ENCODE peak calls at places on chromosomes 16 and 17, in five cellular contexts. One of them, this sample, is unnamed.

GRCh38 chr17:1050246-1050995 is 53.5 kb downstream of the TIMM22 start:
- DNase-seq in left lung: no peak
- DNase-seq in transverse colon: no peak
- DNase-seq in mesendoderm: no peak
- DNase-seq in choroid plexus epithelial cell: no peak
- DNase-seq in this sample: no peak

GRCh38 chr16:14407786-14408399 is 222.2 kb downstream of the PARN start:
- DNase-seq in choroid plexus epithelial cell: no peak
- DNase-seq in mesendoderm: no peak
- DNase-seq in transverse colon: no peak
- DNase-seq in left lung: no peak
- DNase-seq in this sample: no peak

GRCh38 chr17:44367626-44368025 is 4.0 kb upstream of the FAM171A2 start:
- DNase-seq in transverse colon: no peak
- DNase-seq in left lung: no peak
- DNase-seq in mesendoderm: no peak
- DNase-seq in choroid plexus epithelial cell: no peak
- DNase-seq in this sample: no peak

GRCh38 chr16:11717811-11718210 is 24.8 kb downstream of the TXNDC11 start:
- DNase-seq in transverse colon: no peak
- DNase-seq in mesendoderm: no peak
- DNase-seq in choroid plexus epithelial cell: no peak
- DNase-seq in left lung: no peak
- DNase-seq in this sample: no peak

GRCh38 chr16:14454391-14454790 is 175.7 kb downstream of the PARN start:
- DNase-seq in mesendoderm: no peak
- DNase-seq in left lung: no peak
- DNase-seq in transverse colon: no peak
- DNase-seq in choroid plexus epithelial cell: peak; percentile 42
- DNase-seq in this sample: no peak

GRCh38 chr16:28218109-28218508 is 6.3 kb upstream of the XPO6 start:
- DNase-seq in left lung: peak; percentile 36
- DNase-seq in choroid plexus epithelial cell: peak; percentile 78
- DNase-seq in transverse colon: peak; percentile 27
- DNase-seq in mesendoderm: peak; percentile 84
- DNase-seq in this sample: peak; percentile 64

GRCh38 chr17:81867123-81867951 is 3.8 kb downstream of the ARHGDIA start:
- DNase-seq in mesendoderm: peak; percentile 79
- DNase-seq in transverse colon: peak; percentile 63
- DNase-seq in choroid plexus epithelial cell: peak; percentile 67
- DNase-seq in left lung: no peak
- DNase-seq in this sample: no peak

GRCh38 chr17:32386844-32387243 is 36.9 kb downstream of the ZNF207 start:
- DNase-seq in choroid plexus epithelial cell: no peak
- DNase-seq in left lung: no peak
- DNase-seq in transverse colon: no peak
- DNase-seq in mesendoderm: no peak
- DNase-seq in this sample: no peak

GRCh38 chr16:62036101-62036806 is at the start of gene CDH8:
- DNase-seq in transverse colon: no peak
- DNase-seq in mesendoderm: peak; percentile 75
- DNase-seq in left lung: no peak
- DNase-seq in choroid plexus epithelial cell: no peak
- DNase-seq in this sample: no peak

GRCh38 chr17:66451188-66452149 is 149.1 kb downstream of the PRKCA start:
- DNase-seq in transverse colon: peak; percentile 66
- DNase-seq in left lung: no peak
- DNase-seq in mesendoderm: peak; percentile 66
- DNase-seq in choroid plexus epithelial cell: no peak
- DNase-seq in this sample: no peak

GRCh38 chr16:27366687-27367462 is 35.1 kb upstream of the IL21R start:
- DNase-seq in transverse colon: no peak
- DNase-seq in choroid plexus epithelial cell: no peak
- DNase-seq in left lung: no peak
- DNase-seq in mesendoderm: no peak
- DNase-seq in this sample: no peak

GRCh38 chr16:11689031-11689840 is 21.0 kb downstream of the SNN start:
- DNase-seq in choroid plexus epithelial cell: peak; percentile 36
- DNase-seq in left lung: no peak
- DNase-seq in mesendoderm: no peak
- DNase-seq in transverse colon: no peak
- DNase-seq in this sample: no peak

GRCh38 chr17:40517981-40518380 is 16.6 kb upstream of the TNS4 start:
- DNase-seq in choroid plexus epithelial cell: no peak
- DNase-seq in transverse colon: no peak
- DNase-seq in left lung: peak; percentile 10
- DNase-seq in mesendoderm: no peak
- DNase-seq in this sample: no peak

GRCh38 chr16:63037761-63038562 is 1001.7 kb upstream of the CDH8 start:
- DNase-seq in mesendoderm: no peak
- DNase-seq in left lung: no peak
- DNase-seq in choroid plexus epithelial cell: no peak
- DNase-seq in transverse colon: no peak
- DNase-seq in this sample: no peak

GRCh38 chr16:49639739-49640388 is 216.0 kb downstream of the ZNF423 start:
- DNase-seq in transverse colon: no peak
- DNase-seq in mesendoderm: peak; percentile 37
- DNase-seq in choroid plexus epithelial cell: peak; percentile 82
- DNase-seq in left lung: peak; percentile 56
- DNase-seq in this sample: no peak

GRCh38 chr16:64339052-64339770 is 782.7 kb downstream of the CDH11 start:
- DNase-seq in transverse colon: no peak
- DNase-seq in mesendoderm: peak; percentile 2
- DNase-seq in choroid plexus epithelial cell: no peak
- DNase-seq in left lung: no peak
- DNase-seq in this sample: no peak

GRCh38 chr16:79801550-79802090 is 201.1 kb upstream of the MAF start:
- DNase-seq in left lung: no peak
- DNase-seq in choroid plexus epithelial cell: no peak
- DNase-seq in mesendoderm: no peak
- DNase-seq in transverse colon: no peak
- DNase-seq in this sample: no peak

GRCh38 chr16:88461291-88462269 is 8.5 kb downstream of the ZFPM1 start:
- DNase-seq in transverse colon: no peak
- DNase-seq in choroid plexus epithelial cell: peak; percentile 76
- DNase-seq in mesendoderm: peak; percentile 92
- DNase-seq in left lung: no peak
- DNase-seq in this sample: no peak

GRCh38 chr16:23015580-23015979 is 133.7 kb downstream of the USP31 start:
- DNase-seq in transverse colon: no peak
- DNase-seq in left lung: no peak
- DNase-seq in choroid plexus epithelial cell: no peak
- DNase-seq in mesendoderm: no peak
- DNase-seq in this sample: no peak

GRCh38 chr17:8072727-8073461 is 14.6 kb downstream of the ALOX12B start:
- DNase-seq in transverse colon: no peak
- DNase-seq in mesendoderm: no peak
- DNase-seq in choroid plexus epithelial cell: no peak
- DNase-seq in left lung: no peak
- DNase-seq in this sample: no peak

GRCh38 chr16:88993006-88993787 is 16.2 kb upstream of the CBFA2T3 start:
- DNase-seq in left lung: no peak
- DNase-seq in transverse colon: no peak
- DNase-seq in choroid plexus epithelial cell: no peak
- DNase-seq in mesendoderm: peak; percentile 10
- DNase-seq in this sample: no peak

GRCh38 chr17:80504671-80505413 is 28.4 kb upstream of the NPTX1 start:
- DNase-seq in choroid plexus epithelial cell: peak; percentile 66
- DNase-seq in transverse colon: no peak
- DNase-seq in left lung: no peak
- DNase-seq in mesendoderm: no peak
- DNase-seq in this sample: no peak

GRCh38 chr17:50152736-50153135 is 2.3 kb upstream of the PPP1R9B start:
- DNase-seq in transverse colon: no peak
- DNase-seq in left lung: no peak
- DNase-seq in mesendoderm: no peak
- DNase-seq in choroid plexus epithelial cell: no peak
- DNase-seq in this sample: no peak

GRCh38 chr17:40841246-40841645 is 18.8 kb upstream of the KRT10 start:
- DNase-seq in choroid plexus epithelial cell: peak; percentile 34
- DNase-seq in left lung: no peak
- DNase-seq in mesendoderm: no peak
- DNase-seq in transverse colon: no peak
- DNase-seq in this sample: no peak

DNA sequence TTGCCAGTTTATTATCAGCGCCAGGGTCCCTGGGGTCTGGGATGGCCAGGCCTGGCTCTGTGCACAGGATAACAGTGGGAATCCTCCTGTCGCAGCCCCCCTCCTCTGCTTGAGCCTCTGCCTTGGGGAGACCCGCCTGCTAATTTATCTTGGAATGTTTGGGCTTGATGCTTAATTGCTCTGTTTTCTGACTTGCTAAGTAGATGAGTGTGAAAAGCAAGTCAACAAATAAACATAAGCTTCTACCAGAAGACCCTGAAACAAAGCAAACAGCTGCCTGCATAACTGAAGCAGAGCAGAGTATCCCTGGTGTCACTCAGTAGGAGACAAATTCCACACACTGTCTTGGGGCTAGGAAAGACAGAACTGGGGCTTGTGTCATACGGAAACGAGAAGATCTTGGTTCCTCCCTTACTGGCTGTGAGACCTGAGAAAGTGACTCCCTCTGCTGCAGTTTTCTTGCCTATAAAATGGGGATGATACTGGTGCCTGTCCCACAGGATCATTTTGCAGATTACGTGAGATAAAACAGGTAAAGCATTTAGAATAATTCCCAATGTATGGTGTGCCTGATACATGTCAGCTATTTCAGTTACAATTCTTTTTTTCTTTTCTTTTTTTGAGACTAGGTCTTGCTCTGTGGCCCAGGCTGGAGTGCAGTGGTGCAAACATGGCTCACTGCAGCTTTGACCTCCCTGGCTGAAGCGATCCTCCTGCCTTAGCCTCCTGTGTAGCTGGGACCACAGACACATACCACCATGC is 44.8 kb upstream of the IRX3 start:
- DNase-seq in mesendoderm: peak; percentile 95
- DNase-seq in choroid plexus epithelial cell: no peak
- DNase-seq in left lung: no peak
- DNase-seq in transverse colon: no peak
- DNase-seq in this sample: no peak
- H3K4me3 ChIP-seq in mesendoderm: no peak overlapping the region
- H3K4me3 ChIP-seq in choroid plexus epithelial cell: no peak overlapping the region
- H3K4me3 ChIP-seq in left lung: no peak overlapping the region
- H3K4me3 ChIP-seq in transverse colon: no peak overlapping the region
- H3K4me3 ChIP-seq in this sample: no peak overlapping the region

DNA sequence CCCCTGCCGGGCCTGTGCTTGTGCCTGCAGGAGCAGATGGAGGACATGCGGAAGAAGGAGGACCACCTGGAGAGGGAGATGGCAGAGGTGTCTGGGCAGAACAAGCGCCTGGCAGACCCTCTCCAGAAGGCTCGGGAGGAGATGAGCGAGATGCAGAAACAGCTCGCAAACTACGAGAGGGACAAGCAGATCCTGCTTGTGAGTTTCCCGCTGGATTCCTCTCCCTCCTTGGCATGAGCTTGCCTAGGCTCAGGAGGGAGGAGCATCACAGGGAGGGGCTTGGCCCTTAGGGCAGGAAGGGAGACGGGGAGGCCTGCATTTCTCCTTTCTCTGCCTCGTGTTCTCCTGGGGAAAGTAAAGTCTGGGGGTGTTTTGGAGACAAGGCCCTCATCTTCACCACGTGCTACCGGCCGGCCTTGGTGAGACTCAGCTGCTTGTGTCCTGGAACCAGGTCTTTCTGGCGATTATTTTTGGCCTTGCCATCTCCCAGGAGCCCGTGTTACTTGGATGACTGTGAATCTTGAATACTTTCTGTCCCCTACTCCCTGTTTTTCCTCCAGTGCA is 18.0 kb upstream of the DBNDD1 start:
- DNase-seq in transverse colon: no peak
- DNase-seq in mesendoderm: no peak
- DNase-seq in left lung: no peak
- DNase-seq in choroid plexus epithelial cell: no peak
- DNase-seq in this sample: no peak
- H3K4me3 ChIP-seq in transverse colon: no peak overlapping the region
- H3K4me3 ChIP-seq in mesendoderm: no peak overlapping the region
- H3K4me3 ChIP-seq in left lung: no peak overlapping the region
- H3K4me3 ChIP-seq in choroid plexus epithelial cell: no peak overlapping the region
- H3K4me3 ChIP-seq in this sample: no peak overlapping the region

GRCh38 chr16:29736112-29736511 is 9.7 kb downstream of the C16orf54 start:
- DNase-seq in choroid plexus epithelial cell: peak; percentile 2
- DNase-seq in left lung: no peak
- DNase-seq in transverse colon: no peak
- DNase-seq in mesendoderm: no peak
- DNase-seq in this sample: no peak

GRCh38 chr16:29736764-29737163 is 9.0 kb downstream of the C16orf54 start:
- DNase-seq in mesendoderm: no peak
- DNase-seq in choroid plexus epithelial cell: no peak
- DNase-seq in transverse colon: peak; percentile 53
- DNase-seq in left lung: no peak
- DNase-seq in this sample: no peak

GRCh38 chr16:29734826-29735225 is 11.0 kb downstream of the C16orf54 start:
- DNase-seq in transverse colon: no peak
- DNase-seq in choroid plexus epithelial cell: no peak
- DNase-seq in left lung: no peak
- DNase-seq in mesendoderm: no peak
- DNase-seq in this sample: no peak

GRCh38 chr16:29738514-29738913 is 7.3 kb downstream of the C16orf54 start:
- DNase-seq in mesendoderm: no peak
- DNase-seq in left lung: no peak
- DNase-seq in transverse colon: peak; percentile 44
- DNase-seq in choroid plexus epithelial cell: no peak
- DNase-seq in this sample: peak; percentile 35

GRCh38 chr16:29737713-29738112 is 8.1 kb downstream of the C16orf54 start:
- DNase-seq in choroid plexus epithelial cell: no peak
- DNase-seq in transverse colon: no peak
- DNase-seq in left lung: peak; percentile 4
- DNase-seq in mesendoderm: no peak
- DNase-seq in this sample: no peak
- H3K4me3 ChIP-seq in choroid plexus epithelial cell: no peak overlapping the region
- H3K4me3 ChIP-seq in transverse colon: no peak overlapping the region
- H3K4me3 ChIP-seq in left lung: no peak overlapping the region
- H3K4me3 ChIP-seq in mesendoderm: no peak overlapping the region
- H3K4me3 ChIP-seq in this sample: no peak overlapping the region

DNA sequence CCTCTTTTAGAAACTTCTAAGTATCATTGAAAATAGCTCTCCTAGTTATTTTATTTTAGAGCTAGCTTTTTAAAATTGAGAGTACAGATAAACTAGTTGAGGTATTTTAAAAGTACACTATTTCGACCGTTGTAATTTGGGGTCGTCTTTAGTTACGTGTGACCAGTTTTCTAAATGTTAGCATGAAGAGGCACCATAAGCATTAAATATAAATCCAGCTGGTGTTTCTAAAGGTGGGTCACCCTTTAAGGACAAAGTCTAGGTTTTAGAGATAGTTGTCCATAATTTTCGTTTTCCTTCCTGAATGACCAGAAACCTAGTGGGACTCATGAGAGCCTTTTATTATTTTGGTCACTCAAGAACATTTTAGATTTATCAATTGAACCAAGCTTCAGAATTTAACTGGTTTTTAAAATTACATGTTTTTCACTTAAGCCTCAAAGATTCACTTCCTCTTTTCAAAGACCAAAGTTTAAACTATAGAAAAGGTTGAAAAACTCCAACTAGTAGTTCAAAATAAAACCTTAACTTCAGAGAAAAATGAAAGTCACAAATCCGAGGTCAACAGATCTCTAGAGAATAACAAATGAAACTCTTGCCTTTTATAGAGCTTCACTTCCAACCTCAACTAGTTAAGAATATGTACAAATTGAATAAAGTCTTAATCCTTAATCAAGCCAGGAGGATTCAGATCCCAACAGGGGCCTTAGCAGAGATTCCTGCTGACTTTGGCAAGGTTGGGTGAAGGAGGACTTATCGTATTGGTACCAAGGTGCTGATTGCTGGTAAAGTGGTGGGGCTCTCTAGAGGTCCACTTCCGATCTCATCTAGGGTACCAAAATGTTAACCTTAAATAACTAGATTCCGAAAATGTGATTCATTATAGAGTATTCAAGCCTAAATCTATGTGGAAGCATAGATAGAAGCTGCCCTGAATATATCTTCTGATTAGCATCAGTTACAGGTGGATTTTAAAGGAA is 32.5 kb downstream of the PHKB start:
- DNase-seq in choroid plexus epithelial cell: no peak
- DNase-seq in mesendoderm: no peak
- DNase-seq in transverse colon: no peak
- DNase-seq in left lung: no peak
- DNase-seq in this sample: no peak
- H3K4me3 ChIP-seq in choroid plexus epithelial cell: no peak overlapping the region
- H3K4me3 ChIP-seq in mesendoderm: no peak overlapping the region
- H3K4me3 ChIP-seq in transverse colon: no peak overlapping the region
- H3K4me3 ChIP-seq in left lung: no peak overlapping the region
- H3K4me3 ChIP-seq in this sample: no peak overlapping the region

This sample was measured in CD8-positive, alpha-beta memory T cell.